ENCODE peak calls at places on chromosome 7, in four cellular contexts. One of them, this sample, is unnamed.

GRCh38 chr7:148607151-148607661 is 16.6 kb downstream of the C7orf33 start:
- DNase-seq in cardiac fibroblast: no peak
- DNase-seq in psoas muscle: no peak
- DNase-seq in A549: no peak
- DNase-seq in this sample: no peak

GRCh38 chr7:34430456-34430855 is 227.6 kb upstream of the NPSR1 start:
- DNase-seq in cardiac fibroblast: peak
- DNase-seq in psoas muscle: no peak
- DNase-seq in A549: peak
- DNase-seq in this sample: peak

GRCh38 chr7:81416648-81417047 is 353.2 kb downstream of the HGF start:
- DNase-seq in cardiac fibroblast: no peak
- DNase-seq in psoas muscle: no peak
- DNase-seq in A549: no peak
- DNase-seq in this sample: no peak

GRCh38 chr7:107044347-107045194 is at the start of gene PRKAR2B:
- DNase-seq in cardiac fibroblast: peak
- DNase-seq in psoas muscle: peak
- DNase-seq in A549: peak
- DNase-seq in this sample: peak

GRCh38 chr7:380724-381210 is 90.8 kb downstream of the FOXL3 start:
- DNase-seq in cardiac fibroblast: no peak
- DNase-seq in psoas muscle: no peak
- DNase-seq in A549: no peak
- DNase-seq in this sample: no peak

GRCh38 chr7:141960687-141961422 is 12.7 kb downstream of the TAS2R38 start:
- DNase-seq in cardiac fibroblast: no peak
- DNase-seq in psoas muscle: no peak
- DNase-seq in A549: no peak
- DNase-seq in this sample: no peak

GRCh38 chr7:26321440-26321839 is 29.8 kb downstream of the SNX10 start:
- DNase-seq in cardiac fibroblast: no peak
- DNase-seq in psoas muscle: no peak
- DNase-seq in A549: no peak
- DNase-seq in this sample: no peak

GRCh38 chr7:47548546-47548945 is 33.4 kb downstream of the TNS3 start:
- DNase-seq in cardiac fibroblast: no peak
- DNase-seq in psoas muscle: no peak
- DNase-seq in A549: no peak
- DNase-seq in this sample: no peak

GRCh38 chr7:96327429-96327828 is 5.5 kb upstream of the SLC25A13 start:
- DNase-seq in cardiac fibroblast: no peak
- DNase-seq in psoas muscle: no peak
- DNase-seq in A549: no peak
- DNase-seq in this sample: no peak

GRCh38 chr7:102008535-102009262 is 191.3 kb downstream of the CUX1 start:
- DNase-seq in cardiac fibroblast: no peak
- DNase-seq in psoas muscle: no peak
- DNase-seq in A549: no peak
- DNase-seq in this sample: no peak

GRCh38 chr7:41203542-41203941 is 499.3 kb downstream of the INHBA start:
- DNase-seq in cardiac fibroblast: no peak
- DNase-seq in psoas muscle: no peak
- DNase-seq in A549: no peak
- DNase-seq in this sample: no peak

GRCh38 chr7:27459021-27459728 is 203.5 kb downstream of the HIBADH start:
- DNase-seq in cardiac fibroblast: peak
- DNase-seq in psoas muscle: no peak
- DNase-seq in A549: no peak
- DNase-seq in this sample: no peak

GRCh38 chr7:485188-486081 is 34.2 kb downstream of the PDGFA start:
- DNase-seq in cardiac fibroblast: no peak
- DNase-seq in psoas muscle: peak
- DNase-seq in A549: no peak
- DNase-seq in this sample: no peak

GRCh38 chr7:101465576-101466196 is 103.0 kb downstream of the COL26A1 start:
- DNase-seq in cardiac fibroblast: peak
- DNase-seq in psoas muscle: no peak
- DNase-seq in A549: no peak
- DNase-seq in this sample: peak

GRCh38 chr7:157498690-157499089 is 161.9 kb downstream of the DNAJB6 start:
- DNase-seq in cardiac fibroblast: no peak
- DNase-seq in psoas muscle: no peak
- DNase-seq in A549: no peak
- DNase-seq in this sample: no peak

GRCh38 chr7:92636018-92636560 is 45.9 kb upstream of the FAM133B start:
- DNase-seq in cardiac fibroblast: no peak
- DNase-seq in psoas muscle: no peak
- DNase-seq in A549: no peak
- DNase-seq in this sample: no peak

GRCh38 chr7:130818056-130818455 is 84.0 kb upstream of the KLF14 start:
- DNase-seq in cardiac fibroblast: no peak
- DNase-seq in psoas muscle: no peak
- DNase-seq in A549: no peak
- DNase-seq in this sample: no peak

GRCh38 chr7:130814753-130815152 is 80.7 kb upstream of the KLF14 start:
- DNase-seq in cardiac fibroblast: peak
- DNase-seq in psoas muscle: no peak
- DNase-seq in A549: no peak
- DNase-seq in this sample: peak
- TF ChIP-seq CTCF in cardiac fibroblast: peak
- TF ChIP-seq CTCF in psoas muscle: no peak
- TF ChIP-seq CTCF in A549: peak
- TF ChIP-seq CTCF in this sample: no peak

GRCh38 chr7:79245623-79246249 is 207.7 kb downstream of the MAGI2 start:
- DNase-seq in cardiac fibroblast: no peak
- DNase-seq in psoas muscle: no peak
- DNase-seq in A549: no peak
- DNase-seq in this sample: no peak
- TF ChIP-seq CTCF in cardiac fibroblast: no peak
- TF ChIP-seq CTCF in psoas muscle: no peak
- TF ChIP-seq CTCF in A549: no peak
- TF ChIP-seq CTCF in this sample: no peak

GRCh38 chr7:42527004-42527403 is 290.0 kb upstream of the GLI3 start:
- DNase-seq in cardiac fibroblast: no peak
- DNase-seq in psoas muscle: no peak
- DNase-seq in A549: no peak
- DNase-seq in this sample: no peak

DNA sequence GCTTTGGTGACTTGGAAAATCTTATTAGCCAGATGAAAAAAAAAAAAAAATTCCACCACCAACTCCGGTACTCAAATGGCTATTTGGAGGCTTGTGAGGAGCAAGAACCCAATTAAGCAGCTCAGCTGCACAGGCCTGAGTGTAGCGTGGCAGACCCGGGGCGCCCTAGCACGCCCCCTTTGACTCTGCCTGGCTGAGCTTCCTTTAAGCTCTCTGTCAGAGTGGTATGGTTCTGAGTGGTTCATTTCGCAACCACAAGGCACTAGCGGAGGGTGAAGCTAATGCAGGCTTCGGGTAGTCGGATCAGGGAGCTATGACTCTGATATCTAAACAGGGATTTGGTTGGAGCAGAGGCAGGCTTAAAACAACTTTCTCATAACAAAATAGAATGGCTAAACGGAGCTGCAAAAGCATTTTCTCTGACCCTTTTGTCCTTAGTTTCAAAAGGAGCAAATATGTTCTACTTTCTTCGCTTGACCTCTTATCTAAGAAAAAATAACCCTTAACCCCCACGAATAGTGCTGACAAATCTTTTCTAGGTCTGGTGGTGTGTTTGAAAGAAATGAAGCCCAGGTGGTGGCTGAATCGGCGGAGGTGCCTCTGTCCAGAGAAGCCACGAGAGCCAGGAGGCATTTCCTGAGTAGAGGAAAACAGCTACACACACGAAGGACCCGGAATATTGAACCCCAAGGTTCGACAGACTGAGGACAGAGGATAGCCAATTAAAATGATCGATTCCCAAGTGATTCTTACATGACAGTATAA is 285.4 kb upstream of the GLI3 start:
- DNase-seq in cardiac fibroblast: peak
- DNase-seq in psoas muscle: no peak
- DNase-seq in A549: no peak
- DNase-seq in this sample: no peak
- TF ChIP-seq CTCF in cardiac fibroblast: no peak
- TF ChIP-seq CTCF in psoas muscle: no peak
- TF ChIP-seq CTCF in A549: no peak
- TF ChIP-seq CTCF in this sample: no peak

DNA sequence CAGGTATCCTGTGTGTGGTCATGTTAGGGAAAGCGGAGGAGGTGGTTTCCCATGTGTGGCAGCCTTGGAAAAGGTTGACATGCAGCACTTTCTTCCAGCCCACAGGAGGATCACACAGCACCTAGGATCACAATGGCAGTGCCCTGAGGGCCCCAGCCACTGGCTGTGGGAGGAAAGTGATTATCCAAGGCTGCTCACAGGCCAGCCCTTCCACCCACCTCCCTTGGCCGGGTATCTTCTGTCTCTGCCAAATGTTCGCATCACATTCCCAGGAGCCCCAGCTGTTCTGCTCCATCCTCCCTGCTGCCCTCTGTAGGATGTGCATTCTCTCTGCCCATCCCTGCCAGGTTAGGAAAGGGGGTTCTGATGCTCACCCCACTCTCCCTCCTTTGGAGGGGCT is 2.5 kb upstream of the MLXIPL start:
- DNase-seq in cardiac fibroblast: peak
- DNase-seq in psoas muscle: no peak
- DNase-seq in A549: no peak
- DNase-seq in this sample: no peak
- TF ChIP-seq CTCF in cardiac fibroblast: no peak
- TF ChIP-seq CTCF in psoas muscle: no peak
- TF ChIP-seq CTCF in A549: no peak
- TF ChIP-seq CTCF in this sample: no peak

GRCh38 chr7:22270371-22270770 is 86.6 kb downstream of the RAPGEF5 start:
- DNase-seq in cardiac fibroblast: no peak
- DNase-seq in psoas muscle: no peak
- DNase-seq in A549: no peak
- DNase-seq in this sample: no peak

GRCh38 chr7:22271311-22271710 is 85.6 kb downstream of the RAPGEF5 start:
- DNase-seq in cardiac fibroblast: no peak
- DNase-seq in psoas muscle: no peak
- DNase-seq in A549: no peak
- DNase-seq in this sample: no peak

GRCh38 chr7:22269963-22270362 is 87.0 kb downstream of the RAPGEF5 start:
- DNase-seq in cardiac fibroblast: no peak
- DNase-seq in psoas muscle: no peak
- DNase-seq in A549: no peak
- DNase-seq in this sample: no peak

GRCh38 chr7:22269057-22269456 is 87.9 kb downstream of the RAPGEF5 start:
- DNase-seq in cardiac fibroblast: no peak
- DNase-seq in psoas muscle: no peak
- DNase-seq in A549: no peak
- DNase-seq in this sample: peak

GRCh38 chr7:22267989-22268615 is 88.9 kb downstream of the RAPGEF5 start:
- DNase-seq in cardiac fibroblast: no peak
- DNase-seq in psoas muscle: no peak
- DNase-seq in A549: no peak
- DNase-seq in this sample: no peak
- TF ChIP-seq CTCF in cardiac fibroblast: no peak
- TF ChIP-seq CTCF in psoas muscle: no peak
- TF ChIP-seq CTCF in A549: no peak
- TF ChIP-seq CTCF in this sample: no peak

GRCh38 chr7:116802784-116803183 is 59.6 kb upstream of the CAPZA2 start:
- DNase-seq in cardiac fibroblast: peak
- DNase-seq in psoas muscle: no peak
- DNase-seq in A549: peak
- DNase-seq in this sample: peak
- TF ChIP-seq CTCF in cardiac fibroblast: peak
- TF ChIP-seq CTCF in psoas muscle: peak
- TF ChIP-seq CTCF in A549: peak
- TF ChIP-seq CTCF in this sample: peak

GRCh38 chr7:155009570-155010157 is 6.7 kb upstream of the PAXIP1 start:
- DNase-seq in cardiac fibroblast: no peak
- DNase-seq in psoas muscle: no peak
- DNase-seq in A549: peak
- DNase-seq in this sample: peak
- TF ChIP-seq CTCF in cardiac fibroblast: peak
- TF ChIP-seq CTCF in psoas muscle: peak
- TF ChIP-seq CTCF in A549: peak
- TF ChIP-seq CTCF in this sample: peak

GRCh38 chr7:139505563-139505962 is 17.9 kb upstream of the CLEC2L start:
- DNase-seq in cardiac fibroblast: peak
- DNase-seq in psoas muscle: no peak
- DNase-seq in A549: no peak
- DNase-seq in this sample: peak
- TF ChIP-seq CTCF in cardiac fibroblast: peak
- TF ChIP-seq CTCF in psoas muscle: no peak
- TF ChIP-seq CTCF in A549: peak
- TF ChIP-seq CTCF in this sample: peak